ENCODE peak calls at places on chromosomes 2 and 18, in nine cellular contexts. One of them, this sample, is unnamed. For H3K4me1, the result is how much of the 10 kb centered on the place peaks cover.

GRCh38 chr2:83081835-83082522 is 1377.1 kb downstream of the SUCLG1 start:
- DNase-seq in uterus: no peak
- DNase-seq in tibial artery: no peak
- DNase-seq in tibial nerve: peak
- DNase-seq in mammary epithelial cell: peak
- DNase-seq in IMR-90: peak
- DNase-seq in upper lobe of right lung: no peak
- DNase-seq in heart left ventricle: no peak
- DNase-seq in transverse colon: no peak
- DNase-seq in this sample: no peak

GRCh38 chr2:239247401-239248245 is 153.2 kb downstream of the HDAC4 start:
- DNase-seq in uterus: no peak
- DNase-seq in tibial artery: no peak
- DNase-seq in tibial nerve: no peak
- DNase-seq in mammary epithelial cell: no peak
- DNase-seq in IMR-90: no peak
- DNase-seq in upper lobe of right lung: no peak
- DNase-seq in heart left ventricle: no peak
- DNase-seq in transverse colon: peak
- DNase-seq in this sample: no peak

GRCh38 chr2:47006374-47007220 is 91.0 kb upstream of the MCFD2 start:
- DNase-seq in uterus: no peak
- DNase-seq in tibial artery: no peak
- DNase-seq in tibial nerve: no peak
- DNase-seq in mammary epithelial cell: no peak
- DNase-seq in IMR-90: no peak
- DNase-seq in upper lobe of right lung: no peak
- DNase-seq in heart left ventricle: peak
- DNase-seq in transverse colon: no peak
- DNase-seq in this sample: no peak

GRCh38 chr18:25832008-25832604 is 258.3 kb downstream of the SS18 start:
- DNase-seq in uterus: peak
- DNase-seq in tibial artery: peak
- DNase-seq in tibial nerve: peak
- DNase-seq in mammary epithelial cell: peak
- DNase-seq in IMR-90: peak
- DNase-seq in upper lobe of right lung: peak
- DNase-seq in heart left ventricle: peak
- DNase-seq in transverse colon: peak
- DNase-seq in this sample: no peak

GRCh38 chr18:7224198-7224597 is 6.7 kb upstream of the LRRC30 start:
- DNase-seq in uterus: no peak
- DNase-seq in tibial artery: no peak
- DNase-seq in tibial nerve: no peak
- DNase-seq in mammary epithelial cell: no peak
- DNase-seq in IMR-90: no peak
- DNase-seq in upper lobe of right lung: no peak
- DNase-seq in heart left ventricle: no peak
- DNase-seq in transverse colon: no peak
- DNase-seq in this sample: no peak

GRCh38 chr2:86290596-86291327 is 46.7 kb downstream of the REEP1 start:
- DNase-seq in uterus: no peak
- DNase-seq in tibial artery: no peak
- DNase-seq in tibial nerve: no peak
- DNase-seq in mammary epithelial cell: no peak
- DNase-seq in IMR-90: no peak
- DNase-seq in upper lobe of right lung: peak
- DNase-seq in heart left ventricle: no peak
- DNase-seq in transverse colon: no peak
- DNase-seq in this sample: no peak

GRCh38 chr2:16063955-16064633 is 123.7 kb downstream of the MYCN start:
- DNase-seq in uterus: no peak
- DNase-seq in tibial artery: no peak
- DNase-seq in tibial nerve: no peak
- DNase-seq in mammary epithelial cell: no peak
- DNase-seq in IMR-90: no peak
- DNase-seq in upper lobe of right lung: no peak
- DNase-seq in heart left ventricle: no peak
- DNase-seq in transverse colon: no peak
- DNase-seq in this sample: no peak

GRCh38 chr18:23992119-23992940 is 22.2 kb upstream of the TTC39C start:
- DNase-seq in uterus: no peak
- DNase-seq in tibial artery: no peak
- DNase-seq in tibial nerve: no peak
- DNase-seq in mammary epithelial cell: peak
- DNase-seq in IMR-90: peak
- DNase-seq in upper lobe of right lung: no peak
- DNase-seq in heart left ventricle: peak
- DNase-seq in transverse colon: no peak
- DNase-seq in this sample: no peak

GRCh38 chr18:55319517-55319905 is 268.5 kb downstream of the TCF4 start:
- DNase-seq in uterus: no peak
- DNase-seq in tibial artery: no peak
- DNase-seq in tibial nerve: no peak
- DNase-seq in mammary epithelial cell: no peak
- DNase-seq in IMR-90: peak
- DNase-seq in upper lobe of right lung: no peak
- DNase-seq in heart left ventricle: no peak
- DNase-seq in transverse colon: no peak
- DNase-seq in this sample: no peak

GRCh38 chr2:42844901-42845685 is 52.7 kb upstream of the HAAO start:
- DNase-seq in uterus: peak
- DNase-seq in tibial artery: no peak
- DNase-seq in tibial nerve: no peak
- DNase-seq in mammary epithelial cell: no peak
- DNase-seq in IMR-90: peak
- DNase-seq in upper lobe of right lung: peak
- DNase-seq in heart left ventricle: no peak
- DNase-seq in transverse colon: peak
- DNase-seq in this sample: no peak

GRCh38 chr2:73890301-73891092 is 2.3 kb upstream of the ACTG2 start:
- DNase-seq in uterus: no peak
- DNase-seq in tibial artery: no peak
- DNase-seq in tibial nerve: no peak
- DNase-seq in mammary epithelial cell: no peak
- DNase-seq in IMR-90: peak
- DNase-seq in upper lobe of right lung: no peak
- DNase-seq in heart left ventricle: no peak
- DNase-seq in transverse colon: no peak
- DNase-seq in this sample: no peak

GRCh38 chr18:36993068-36993467 is 164.1 kb downstream of the KIAA1328 start:
- DNase-seq in uterus: no peak
- DNase-seq in tibial artery: no peak
- DNase-seq in tibial nerve: no peak
- DNase-seq in mammary epithelial cell: peak
- DNase-seq in IMR-90: peak
- DNase-seq in upper lobe of right lung: no peak
- DNase-seq in heart left ventricle: no peak
- DNase-seq in transverse colon: no peak
- DNase-seq in this sample: no peak

GRCh38 chr18:79507076-79507545 is 111.4 kb downstream of the NFATC1 start:
- DNase-seq in uterus: peak
- DNase-seq in tibial artery: peak
- DNase-seq in tibial nerve: peak
- DNase-seq in mammary epithelial cell: no peak
- DNase-seq in IMR-90: no peak
- DNase-seq in upper lobe of right lung: peak
- DNase-seq in heart left ventricle: peak
- DNase-seq in transverse colon: peak
- DNase-seq in this sample: no peak

GRCh38 chr2:21787931-21788330 is 664.2 kb downstream of the TDRD15 start:
- DNase-seq in uterus: no peak
- DNase-seq in tibial artery: no peak
- DNase-seq in tibial nerve: no peak
- DNase-seq in mammary epithelial cell: no peak
- DNase-seq in IMR-90: peak
- DNase-seq in upper lobe of right lung: no peak
- DNase-seq in heart left ventricle: no peak
- DNase-seq in transverse colon: no peak
- DNase-seq in this sample: no peak

GRCh38 chr2:234427081-234428058 is 69.5 kb downstream of the ARL4C start:
- DNase-seq in uterus: no peak
- DNase-seq in tibial artery: no peak
- DNase-seq in tibial nerve: no peak
- DNase-seq in mammary epithelial cell: no peak
- DNase-seq in IMR-90: peak
- DNase-seq in upper lobe of right lung: no peak
- DNase-seq in heart left ventricle: no peak
- DNase-seq in transverse colon: no peak
- DNase-seq in this sample: no peak

GRCh38 chr2:170848587-170848986 is 31.9 kb downstream of the GAD1 start:
- DNase-seq in uterus: no peak
- DNase-seq in tibial artery: no peak
- DNase-seq in tibial nerve: no peak
- DNase-seq in mammary epithelial cell: peak
- DNase-seq in IMR-90: peak
- DNase-seq in upper lobe of right lung: no peak
- DNase-seq in heart left ventricle: no peak
- DNase-seq in transverse colon: no peak
- DNase-seq in this sample: no peak

GRCh38 chr2:17869128-17869527 is 9.3 kb upstream of the KCNS3 start:
- DNase-seq in uterus: no peak
- DNase-seq in tibial artery: no peak
- DNase-seq in tibial nerve: no peak
- DNase-seq in mammary epithelial cell: peak
- DNase-seq in IMR-90: peak
- DNase-seq in upper lobe of right lung: no peak
- DNase-seq in heart left ventricle: no peak
- DNase-seq in transverse colon: no peak
- DNase-seq in this sample: no peak

GRCh38 chr18:72233106-72233505 is 311.0 kb downstream of the CBLN2 start:
- DNase-seq in uterus: no peak
- DNase-seq in tibial artery: no peak
- DNase-seq in tibial nerve: no peak
- DNase-seq in mammary epithelial cell: no peak
- DNase-seq in IMR-90: no peak
- DNase-seq in upper lobe of right lung: no peak
- DNase-seq in heart left ventricle: no peak
- DNase-seq in transverse colon: no peak
- DNase-seq in this sample: no peak

DNA sequence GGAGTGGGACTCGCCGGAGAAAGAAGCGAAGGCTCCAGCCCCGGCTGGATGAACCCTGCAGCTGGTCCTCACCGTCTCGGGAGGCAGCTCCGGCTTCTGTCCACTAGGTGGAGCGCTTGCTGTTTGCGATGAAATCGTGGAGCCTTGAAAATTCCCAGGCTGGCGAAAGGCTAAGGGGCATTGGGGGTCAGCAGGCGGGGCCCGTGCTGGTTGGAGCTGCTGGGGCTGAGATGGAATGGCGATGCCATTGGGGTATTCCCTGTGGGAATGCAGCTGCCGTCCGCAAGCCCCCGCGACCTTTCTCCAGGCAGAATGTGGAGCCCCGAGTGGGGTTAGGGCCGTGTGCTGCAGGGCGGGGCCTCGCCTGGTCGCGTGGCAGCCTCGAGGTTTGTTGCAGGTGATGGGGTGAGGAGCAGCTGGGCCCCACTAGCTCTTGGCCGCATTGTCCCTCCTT is 81.4 kb downstream of the RTP5 start:
- DNase-seq in uterus: peak
- DNase-seq in tibial artery: peak
- DNase-seq in tibial nerve: peak
- DNase-seq in mammary epithelial cell: peak
- DNase-seq in IMR-90: peak
- DNase-seq in upper lobe of right lung: peak
- DNase-seq in heart left ventricle: peak
- DNase-seq in transverse colon: peak
- DNase-seq in this sample: no peak
- H3K4me3 ChIP-seq in uterus: no peak
- H3K4me3 ChIP-seq in tibial artery: no peak
- H3K4me3 ChIP-seq in tibial nerve: no peak
- H3K4me3 ChIP-seq in mammary epithelial cell: no peak
- H3K4me3 ChIP-seq in IMR-90: no peak
- H3K4me3 ChIP-seq in upper lobe of right lung: no peak
- H3K4me3 ChIP-seq in heart left ventricle: no peak
- H3K4me3 ChIP-seq in transverse colon: no peak
- H3K4me3 ChIP-seq in this sample: no peak

DNA sequence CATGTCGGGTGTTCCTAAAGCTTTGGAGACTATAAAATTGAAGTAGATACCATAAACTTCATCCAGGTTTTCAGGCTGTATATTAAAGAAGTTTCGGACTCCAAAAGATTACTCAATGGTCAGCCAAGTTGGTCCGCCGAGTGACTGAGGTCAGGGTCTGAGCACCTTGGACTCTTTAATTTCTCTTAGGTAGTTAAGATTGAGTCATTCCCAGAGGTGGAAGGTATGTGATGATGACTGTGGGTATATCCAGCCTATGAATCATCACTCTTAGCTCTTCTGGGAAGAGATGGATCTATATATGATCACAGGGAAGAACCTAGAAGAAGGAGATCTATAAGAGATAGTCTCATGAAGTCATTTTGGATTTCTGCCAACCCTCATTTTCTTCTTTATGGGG is 3.3 kb downstream of the ITGA6 start:
- DNase-seq in uterus: no peak
- DNase-seq in tibial artery: no peak
- DNase-seq in tibial nerve: no peak
- DNase-seq in mammary epithelial cell: peak
- DNase-seq in IMR-90: peak
- DNase-seq in upper lobe of right lung: no peak
- DNase-seq in heart left ventricle: no peak
- DNase-seq in transverse colon: no peak
- DNase-seq in this sample: no peak
- H3K4me1 ChIP-seq in uterus: under half
- H3K4me1 ChIP-seq in tibial artery: under half
- H3K4me1 ChIP-seq in tibial nerve: under half
- H3K4me1 ChIP-seq in mammary epithelial cell: half or more
- H3K4me1 ChIP-seq in IMR-90: under half
- H3K4me1 ChIP-seq in upper lobe of right lung: under half
- H3K4me1 ChIP-seq in heart left ventricle: half or more
- H3K4me1 ChIP-seq in transverse colon: under half
- H3K4me1 ChIP-seq in this sample: under half

DNA sequence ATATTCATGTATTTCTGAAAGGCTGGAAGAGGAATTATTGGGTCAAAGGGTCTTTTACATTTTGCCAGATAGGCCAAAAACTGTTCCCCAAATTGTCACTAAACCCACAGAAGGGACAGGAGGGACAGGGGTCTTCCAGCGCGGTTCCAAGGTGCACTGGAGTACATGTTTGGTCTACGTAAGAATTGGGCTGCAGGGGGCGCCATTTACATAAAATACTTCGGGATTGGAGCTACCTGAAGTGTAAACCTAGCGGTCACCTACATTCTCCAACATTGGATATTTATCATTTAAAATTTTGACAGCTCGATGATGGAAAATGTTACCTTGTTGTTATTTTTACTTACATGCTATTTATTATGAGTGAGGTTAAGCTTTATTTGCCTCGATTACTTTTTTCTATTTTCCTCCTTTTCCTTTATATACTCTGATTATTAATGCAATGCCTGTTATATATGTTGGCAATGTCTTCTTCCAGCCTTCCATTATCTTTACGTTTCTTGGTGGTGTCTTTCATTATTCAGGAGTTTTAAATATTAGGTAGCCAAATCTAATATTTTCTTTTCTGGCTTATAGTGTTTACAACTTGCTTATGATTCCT is 43.0 kb upstream of the RAB6C start:
- DNase-seq in uterus: no peak
- DNase-seq in tibial artery: peak
- DNase-seq in tibial nerve: peak
- DNase-seq in mammary epithelial cell: no peak
- DNase-seq in IMR-90: no peak
- DNase-seq in upper lobe of right lung: no peak
- DNase-seq in heart left ventricle: no peak
- DNase-seq in transverse colon: peak
- DNase-seq in this sample: no peak
- TF ChIP-seq CTCF in uterus: no peak
- TF ChIP-seq CTCF in tibial artery: peak
- TF ChIP-seq CTCF in tibial nerve: no peak
- TF ChIP-seq CTCF in mammary epithelial cell: peak
- TF ChIP-seq CTCF in IMR-90: no peak
- TF ChIP-seq CTCF in upper lobe of right lung: no peak
- TF ChIP-seq CTCF in heart left ventricle: no peak
- TF ChIP-seq CTCF in transverse colon: peak
- TF ChIP-seq CTCF in this sample: peak

GRCh38 chr2:168524005-168524404 is 67.9 kb downstream of the CERS6 start:
- DNase-seq in uterus: no peak
- DNase-seq in tibial artery: no peak
- DNase-seq in tibial nerve: no peak
- DNase-seq in mammary epithelial cell: no peak
- DNase-seq in IMR-90: no peak
- DNase-seq in upper lobe of right lung: no peak
- DNase-seq in heart left ventricle: no peak
- DNase-seq in transverse colon: no peak
- DNase-seq in this sample: no peak
- H3K4me3 ChIP-seq in uterus: no peak
- H3K4me3 ChIP-seq in tibial artery: no peak
- H3K4me3 ChIP-seq in tibial nerve: no peak
- H3K4me3 ChIP-seq in mammary epithelial cell: peak
- H3K4me3 ChIP-seq in IMR-90: no peak
- H3K4me3 ChIP-seq in upper lobe of right lung: no peak
- H3K4me3 ChIP-seq in heart left ventricle: no peak
- H3K4me3 ChIP-seq in transverse colon: no peak
- H3K4me3 ChIP-seq in this sample: no peak